ENCODE peak calls at places on chromosome 3, in six cellular contexts. N is Peyer's patch, Q is activated B cell treated with CpG ODN at 0.5 μM for 24 hours, Y is SK-N-SH, E is gastrocnemius medialis, A is lower lobe of right lung. W is an unnamed sample.

GRCh38 chr3:137263982-137264777 is 306.4 kb downstream of the IL20RB start:
- DNase-seq in N (no peak), Q (no peak), Y (peak), E (no peak), A (no peak), W (no peak)

GRCh38 chr3:46926447-46926846 is 48.9 kb downstream of the PTH1R start:
- DNase-seq in N (no peak), Q (no peak), Y (no peak), E (no peak), A (peak), W (no peak)

GRCh38 chr3:149371723-149372114 is 5.7 kb downstream of the TM4SF1 start:
- DNase-seq in N (no peak), Q (no peak), Y (no peak), E (no peak), A (no peak), W (no peak)

GRCh38 chr3:193040836-193041672 is 123.4 kb upstream of the MB21D2 start:
- DNase-seq in N (no peak), Q (no peak), Y (peak), E (no peak), A (no peak), W (no peak)

GRCh38 chr3:127404614-127405598 is 117.1 kb upstream of the PRR20G start:
- DNase-seq in N (peak), Q (no peak), Y (no peak), E (no peak), A (peak), W (no peak)

GRCh38 chr3:150074697-150075416 is 104.2 kb upstream of the PFN2 start:
- DNase-seq in N (no peak), Q (no peak), Y (no peak), E (no peak), A (no peak), W (no peak)

GRCh38 chr3:120169407-120169806 is 75.2 kb upstream of the GSK3B start:
- DNase-seq in N (no peak), Q (no peak), Y (no peak), E (no peak), A (no peak), W (no peak)

GRCh38 chr3:191294291-191294690 is 34.9 kb upstream of the CCDC50 start:
- DNase-seq in N (no peak), Q (no peak), Y (no peak), E (no peak), A (no peak), W (no peak)

GRCh38 chr3:73637042-73637441 is 12.3 kb upstream of the PDZRN3 start:
- DNase-seq in N (no peak), Q (no peak), Y (no peak), E (no peak), A (no peak), W (no peak)

GRCh38 chr3:127699098-127699945 is 26.6 kb downstream of the ABTB1 start:
- DNase-seq in N (no peak), Q (no peak), Y (no peak), E (no peak), A (peak), W (no peak)

GRCh38 chr3:32018723-32019564 is 37.4 kb downstream of the ZNF860 start:
- DNase-seq in N (no peak), Q (no peak), Y (peak), E (no peak), A (no peak), W (no peak)

GRCh38 chr3:101179637-101180036 is 140.7 kb downstream of the IMPG2 start:
- DNase-seq in N (no peak), Q (no peak), Y (no peak), E (no peak), A (no peak), W (no peak)

GRCh38 chr3:127059032-127059560 is 76.2 kb downstream of the PLXNA1 start:
- DNase-seq in N (no peak), Q (no peak), Y (no peak), E (no peak), A (no peak), W (no peak)

GRCh38 chr3:34882764-34883163 is 756.6 kb upstream of the ARPP21 start:
- DNase-seq in N (no peak), Q (no peak), Y (peak), E (no peak), A (no peak), W (no peak)

GRCh38 chr3:14453841-14454630 is 51.6 kb downstream of the SLC6A6 start:
- DNase-seq in N (no peak), Q (no peak), Y (no peak), E (no peak), A (no peak), W (no peak)

GRCh38 chr3:109254760-109255159 is 61.6 kb downstream of the DPPA2 start:
- DNase-seq in N (no peak), Q (no peak), Y (no peak), E (no peak), A (no peak), W (no peak)

GRCh38 chr3:111676177-111677021 is 81.3 kb upstream of the ZBED2 start:
- DNase-seq in N (peak), Q (no peak), Y (no peak), E (no peak), A (no peak), W (peak)

GRCh38 chr3:172673210-172673679 is 37.6 kb downstream of the NCEH1 start:
- DNase-seq in N (peak), Q (no peak), Y (peak), E (peak), A (peak), W (peak)

GRCh38 chr3:149507491-149508324 is 33.2 kb downstream of the TM4SF4 start:
- DNase-seq in N (no peak), Q (no peak), Y (no peak), E (no peak), A (peak), W (peak)

GRCh38 chr3:25679642-25680302 is 15.1 kb upstream of the TOP2B start:
- DNase-seq in N (no peak), Q (no peak), Y (no peak), E (no peak), A (no peak), W (no peak)

GRCh38 chr3:74426571-74426970 is 187.9 kb downstream of the CNTN3 start:
- DNase-seq in N (no peak), Q (no peak), Y (no peak), E (no peak), A (no peak), W (no peak)

GRCh38 chr3:61371123-61371522 is 119.9 kb upstream of the FHIT start:
- DNase-seq in N (no peak), Q (no peak), Y (peak), E (no peak), A (no peak), W (peak)

GRCh38 chr3:38102073-38102844 is 34.7 kb downstream of the ACAA1 start:
- DNase-seq in N (no peak), Q (no peak), Y (no peak), E (no peak), A (no peak), W (no peak)

GRCh38 chr3:112734718-112735350 is 93.9 kb upstream of the CCDC80 start:
- DNase-seq in N (peak), Q (peak), Y (peak), E (no peak), A (no peak), W (peak)

GRCh38 chr3:112734171-112734570 is 93.2 kb upstream of the CCDC80 start:
- DNase-seq in N (no peak), Q (no peak), Y (no peak), E (no peak), A (no peak), W (no peak)

GRCh38 chr3:112735927-112736326 is 95.0 kb upstream of the CCDC80 start:
- DNase-seq in N (no peak), Q (no peak), Y (no peak), E (no peak), A (no peak), W (no peak)

DNA sequence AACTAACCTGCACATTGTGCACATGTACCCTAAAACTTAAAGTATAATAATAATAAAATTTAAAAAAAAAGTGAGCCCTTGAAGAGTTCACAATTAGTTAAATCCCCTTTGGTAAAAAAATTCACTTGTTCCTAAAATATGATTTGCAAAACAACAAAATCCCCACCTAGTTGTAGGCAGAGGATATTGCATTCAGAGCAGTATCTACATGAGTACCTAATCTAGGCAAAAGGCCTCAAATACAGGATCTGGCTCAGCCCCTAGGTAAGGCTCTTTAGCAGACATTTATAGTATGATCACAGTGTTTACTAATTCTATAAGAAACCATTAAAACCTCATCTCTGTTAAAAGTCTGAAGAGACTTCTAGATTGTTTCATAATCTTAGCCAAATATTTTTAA is 89.3 kb upstream of the CCDC80 start:
- DNase-seq in N (no peak), Q (no peak), Y (no peak), E (no peak), A (no peak), W (no peak)
- TF ChIP-seq CTCF in N (no peak), Q (no peak), Y (no peak), E (no peak), A (no peak), W (no peak)

GRCh38 chr3:124283644-124284008 is 291.7 kb upstream of the ROPN1 start:
- DNase-seq in N (no peak), Q (no peak), Y (peak), E (no peak), A (no peak), W (no peak)

GRCh38 chr3:124276863-124277515 is 285.1 kb upstream of the ROPN1 start:
- DNase-seq in N (no peak), Q (no peak), Y (no peak), E (no peak), A (no peak), W (no peak)

GRCh38 chr3:124282751-124283643 is 291.1 kb upstream of the ROPN1 start:
- DNase-seq in N (no peak), Q (no peak), Y (peak), E (no peak), A (no peak), W (no peak)

GRCh38 chr3:124277516-124277890 is 285.6 kb upstream of the ROPN1 start:
- DNase-seq in N (no peak), Q (no peak), Y (no peak), E (no peak), A (no peak), W (no peak)

GRCh38 chr3:124281453-124282316 is 289.8 kb upstream of the ROPN1 start:
- DNase-seq in N (no peak), Q (no peak), Y (peak), E (no peak), A (no peak), W (peak)
- TF ChIP-seq CTCF in N (peak), Q (no peak), Y (peak), E (peak), A (peak), W (no peak)

GRCh38 chr3:17994167-17994566 is 251.7 kb upstream of the TBC1D5 start:
- DNase-seq in N (no peak), Q (no peak), Y (no peak), E (no peak), A (no peak), W (no peak)
- TF ChIP-seq CTCF in N (no peak), Q (no peak), Y (no peak), E (no peak), A (no peak), W (no peak)

GRCh38 chr3:52374173-52374572 is 58.1 kb downstream of the DNAH1 start:
- DNase-seq in N (no peak), Q (no peak), Y (no peak), E (no peak), A (no peak), W (peak)
- TF ChIP-seq CTCF in N (no peak), Q (no peak), Y (no peak), E (no peak), A (no peak), W (no peak)

GRCh38 chr3:48563382-48563918 is at the start of gene UCN2:
- DNase-seq in N (no peak), Q (no peak), Y (no peak), E (no peak), A (no peak), W (no peak)
- TF ChIP-seq CTCF in N (no peak), Q (no peak), Y (no peak), E (no peak), A (no peak), W (no peak)

DNA sequence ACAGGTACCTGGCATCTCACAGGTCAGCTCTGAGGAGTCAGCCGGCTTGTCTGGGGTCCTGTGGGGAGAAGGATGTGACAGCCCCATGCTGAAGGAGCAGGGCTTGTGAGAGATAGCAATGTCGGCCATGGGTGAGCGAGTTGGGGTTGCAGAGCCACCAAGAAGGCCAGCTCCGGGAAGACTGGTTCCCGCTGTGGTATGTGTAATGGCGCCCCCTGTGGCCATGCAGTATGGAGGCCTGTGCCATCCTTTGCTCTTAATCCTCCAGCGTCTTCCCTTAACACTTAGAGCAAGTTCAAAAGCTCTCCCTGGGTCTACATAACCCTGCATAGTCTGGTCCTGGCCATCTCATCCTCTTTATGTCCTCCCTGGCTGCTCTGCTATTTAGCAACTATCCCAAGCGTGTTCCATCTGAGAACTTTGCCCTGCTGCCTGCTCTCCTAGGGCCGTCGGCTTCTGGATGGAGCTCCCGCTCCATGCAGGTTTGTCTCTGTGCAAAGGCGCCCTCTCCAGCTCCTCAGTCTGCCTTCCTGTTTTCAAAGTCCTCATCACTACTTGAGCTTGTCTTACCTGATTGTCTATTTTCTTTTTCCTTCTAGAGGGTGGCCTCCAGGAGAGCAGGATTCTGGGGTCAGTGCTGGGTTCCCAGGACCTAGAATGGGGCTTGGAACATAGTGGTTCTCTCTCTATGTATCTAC is 40.8 kb upstream of the IQCF6 start:
- DNase-seq in N (no peak), Q (no peak), Y (no peak), E (no peak), A (no peak), W (peak)
- TF ChIP-seq CTCF in N (no peak), Q (no peak), Y (peak), E (no peak), A (no peak), W (peak)

DNA sequence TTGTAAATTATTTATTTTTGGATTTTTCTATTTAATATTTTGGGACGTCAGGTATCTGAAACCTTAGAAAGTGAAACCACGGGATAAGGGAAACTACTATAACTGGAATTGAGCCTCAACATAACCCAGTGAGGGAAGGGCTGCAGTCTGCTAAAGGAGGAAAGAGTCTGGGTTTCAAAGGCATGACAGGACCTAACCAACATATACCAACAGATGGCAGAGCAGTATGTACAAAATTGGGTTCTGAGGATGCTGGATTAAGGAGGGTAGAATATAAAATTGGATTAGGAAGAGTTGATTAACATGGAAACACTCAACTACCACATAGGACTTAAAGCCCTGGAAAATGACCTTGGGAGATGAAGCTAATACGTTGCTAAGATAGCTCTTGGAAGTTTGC is 603.5 kb downstream of the MECOM start:
- DNase-seq in N (no peak), Q (no peak), Y (no peak), E (no peak), A (no peak), W (no peak)
- TF ChIP-seq CTCF in N (no peak), Q (no peak), Y (peak), E (no peak), A (no peak), W (no peak)

GRCh38 chr3:119098620-119099222 is 47.2 kb upstream of the TEX55 start:
- DNase-seq in N (no peak), Q (no peak), Y (peak), E (no peak), A (no peak), W (peak)
- TF ChIP-seq CTCF in N (peak), Q (no peak), Y (peak), E (peak), A (peak), W (peak)

GRCh38 chr3:187811580-187812250 is 66.4 kb upstream of the BCL6 start:
- DNase-seq in N (no peak), Q (no peak), Y (no peak), E (no peak), A (no peak), W (no peak)

GRCh38 chr3:187807086-187807862 is 62.0 kb upstream of the BCL6 start:
- DNase-seq in N (no peak), Q (no peak), Y (no peak), E (no peak), A (no peak), W (peak)

GRCh38 chr3:187809979-187810568 is 64.8 kb upstream of the BCL6 start:
- DNase-seq in N (no peak), Q (no peak), Y (no peak), E (no peak), A (no peak), W (no peak)

GRCh38 chr3:187804120-187805106 is 59.1 kb upstream of the BCL6 start:
- DNase-seq in N (no peak), Q (no peak), Y (no peak), E (no peak), A (no peak), W (no peak)

DNA sequence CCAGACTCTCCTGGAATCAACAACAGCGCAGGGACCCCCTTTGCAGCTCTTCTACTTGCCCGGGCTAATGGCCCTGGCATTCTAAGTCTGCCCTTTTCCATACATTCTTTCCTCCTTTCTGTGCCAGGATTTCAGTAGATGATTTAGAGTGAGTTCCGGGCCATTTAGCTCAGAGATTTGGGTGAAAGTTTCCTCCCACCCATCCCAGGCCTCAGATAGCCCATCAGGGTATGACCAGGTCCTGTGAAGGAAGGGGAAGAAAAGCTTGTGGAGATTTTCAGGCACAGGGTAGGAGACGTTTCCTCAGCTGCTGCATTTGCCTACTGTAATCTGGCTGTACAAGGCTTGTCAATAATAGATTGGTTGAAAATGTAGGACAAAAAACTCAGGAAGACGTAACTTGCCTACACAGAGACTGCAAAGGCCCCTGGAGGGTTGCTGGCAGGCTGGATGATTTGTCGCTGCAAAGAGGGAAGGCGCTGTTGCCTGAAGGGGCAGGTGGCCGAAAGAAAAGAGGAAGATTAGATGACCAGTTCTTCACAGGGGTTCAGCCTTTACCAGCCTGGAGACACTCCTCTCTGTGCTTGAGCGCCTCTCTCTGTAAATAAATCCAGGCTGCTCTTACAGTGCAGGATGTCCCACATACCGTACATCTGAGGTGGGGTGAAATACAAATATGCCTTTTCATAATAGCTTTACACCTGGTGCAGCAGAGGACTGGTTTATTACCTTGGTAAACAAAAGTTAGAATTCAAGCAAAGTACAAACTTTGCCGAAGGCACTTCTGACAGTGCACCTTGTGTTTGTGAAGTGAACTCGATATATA is 63.4 kb upstream of the BCL6 start:
- DNase-seq in N (no peak), Q (no peak), Y (no peak), E (no peak), A (no peak), W (no peak)
- TF ChIP-seq CTCF in N (no peak), Q (no peak), Y (no peak), E (no peak), A (no peak), W (no peak)

GRCh38 chr3:27532931-27533607 is 48.9 kb upstream of the SLC4A7 start:
- DNase-seq in N (no peak), Q (no peak), Y (no peak), E (no peak), A (no peak), W (no peak)

GRCh38 chr3:27532426-27532825 is 48.2 kb upstream of the SLC4A7 start:
- DNase-seq in N (no peak), Q (no peak), Y (no peak), E (no peak), A (no peak), W (no peak)

GRCh38 chr3:27536451-27536850 is 52.3 kb upstream of the SLC4A7 start:
- DNase-seq in N (no peak), Q (no peak), Y (no peak), E (no peak), A (no peak), W (no peak)

GRCh38 chr3:27535809-27536392 is 51.7 kb upstream of the SLC4A7 start:
- DNase-seq in N (no peak), Q (no peak), Y (no peak), E (no peak), A (no peak), W (no peak)

DNA sequence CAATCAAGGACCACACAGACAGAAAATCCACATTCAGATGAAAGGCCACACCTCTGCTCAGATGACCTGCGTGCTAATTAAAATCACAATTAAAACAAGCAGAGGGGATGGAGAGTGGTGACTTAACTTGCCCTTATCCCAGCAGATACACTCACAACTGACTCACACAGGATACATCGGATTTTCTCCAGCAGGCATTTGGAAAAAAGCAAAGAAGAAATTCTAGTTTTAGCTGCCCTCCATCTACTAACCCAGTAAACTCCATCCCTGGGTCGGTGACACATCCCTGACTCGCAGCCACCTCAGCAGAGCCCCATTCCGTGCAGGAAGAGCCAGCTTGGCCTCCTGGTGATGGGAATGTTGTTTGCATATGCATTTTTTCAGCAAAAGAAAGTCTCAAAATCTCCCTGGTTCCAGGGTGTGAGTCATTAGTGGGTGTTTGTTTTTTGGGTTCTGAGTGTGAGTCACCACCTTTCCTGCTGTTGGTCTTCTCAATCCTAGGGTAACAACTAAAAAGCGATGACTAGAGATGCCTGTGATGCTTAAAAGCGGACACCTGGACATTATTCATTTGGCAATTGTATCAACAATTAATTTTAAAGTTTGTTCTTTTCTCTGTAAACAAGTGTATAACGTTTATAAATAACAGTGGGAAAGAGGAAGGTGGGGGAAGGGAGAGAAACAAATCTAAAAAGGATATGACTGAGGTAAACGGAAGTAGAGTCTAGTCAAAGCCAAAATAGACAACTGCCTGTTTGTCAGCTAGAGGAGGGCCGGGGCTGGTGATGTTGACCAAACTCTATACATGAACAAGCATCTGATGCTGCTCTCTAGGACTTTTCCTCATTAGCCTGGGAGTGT is 49.8 kb upstream of the SLC4A7 start:
- DNase-seq in N (peak), Q (no peak), Y (no peak), E (peak), A (no peak), W (peak)
- TF ChIP-seq CTCF in N (peak), Q (no peak), Y (peak), E (no peak), A (peak), W (no peak)